ENCODE peak calls at places on chromosomes 11 and 22, in six cellular contexts. Z is progenitor cell of endocrine pancreas; C is Ammon's horn; E is activated CD4-positive, alpha-beta T cell treated with anti-CD3 and anti-CD28 coated beads for 48 hours; R is AG08396; A is MV-4-11. V is an unnamed sample.

GRCh38 chr22:42673898-42674390 is 24.8 kb upstream of the CYB5R3 start:
- DNase-seq in Z (no peak), C (no peak), E (no peak), R (no peak), A (no peak), V (no peak)

GRCh38 chr22:27574651-27575050 is 226.9 kb downstream of the MN1 start:
- DNase-seq in Z (no peak), C (no peak), E (no peak), R (no peak), A (no peak), V (no peak)

GRCh38 chr11:40986320-40986719 is 473.1 kb downstream of the LRRC4C start:
- DNase-seq in Z (no peak), C (no peak), E (no peak), R (no peak), A (no peak), V (no peak)

GRCh38 chr11:107908211-107908610 is 20.0 kb upstream of the RAB39A start:
- DNase-seq in Z (no peak), C (no peak), E (no peak), R (no peak), A (no peak), V (no peak)

GRCh38 chr11:3091846-3092602 is 34.8 kb upstream of the CARS1 start:
- DNase-seq in Z (peak), C (peak), E (peak), R (peak), A (peak), V (peak)

GRCh38 chr22:17370036-17370765 is 941 bp downstream of the CECR2 start:
- DNase-seq in Z (peak), C (peak), E (no peak), R (no peak), A (no peak), V (no peak)

GRCh38 chr11:68212421-68213134 is 518 bp downstream of the KMT5B start:
- DNase-seq in Z (peak), C (peak), E (peak), R (peak), A (peak), V (peak)

GRCh38 chr11:124602751-124603150 is 8.5 kb upstream of the PANX3 start:
- DNase-seq in Z (no peak), C (no peak), E (no peak), R (no peak), A (no peak), V (no peak)

GRCh38 chr11:45337583-45338360 is 51.6 kb upstream of the SYT13 start:
- DNase-seq in Z (no peak), C (no peak), E (no peak), R (no peak), A (no peak), V (no peak)

GRCh38 chr11:44315947-44316387 is 6.0 kb upstream of the ALX4 start:
- DNase-seq in Z (no peak), C (no peak), E (no peak), R (no peak), A (no peak), V (no peak)

GRCh38 chr11:34313099-34313517 is 44.7 kb downstream of the ABTB2 start:
- DNase-seq in Z (no peak), C (no peak), E (no peak), R (no peak), A (no peak), V (no peak)

GRCh38 chr22:20424937-20425587 is 12.6 kb downstream of the SCARF2 start:
- DNase-seq in Z (no peak), C (no peak), E (peak), R (peak), A (no peak), V (no peak)

GRCh38 chr11:118853693-118854092 is 30.0 kb upstream of the CXCR5 start:
- DNase-seq in Z (no peak), C (no peak), E (no peak), R (no peak), A (no peak), V (no peak)

GRCh38 chr11:11468919-11469318 is 115.9 kb upstream of the CSNK2A3 start:
- DNase-seq in Z (no peak), C (no peak), E (no peak), R (peak), A (no peak), V (no peak)

GRCh38 chr11:129223701-129224149 is 31.6 kb upstream of the ARHGAP32 start:
- DNase-seq in Z (no peak), C (no peak), E (no peak), R (no peak), A (no peak), V (no peak)

GRCh38 chr22:26529345-26529744 is 17.1 kb upstream of the TFIP11 start:
- DNase-seq in Z (no peak), C (no peak), E (no peak), R (peak), A (peak), V (no peak)

GRCh38 chr11:109859325-109859724 is 233.9 kb upstream of the ZC3H12C start:
- DNase-seq in Z (no peak), C (no peak), E (no peak), R (peak), A (no peak), V (no peak)

GRCh38 chr11:31355817-31356216 is 13.7 kb downstream of the DCDC1 start:
- DNase-seq in Z (no peak), C (no peak), E (no peak), R (no peak), A (no peak), V (no peak)

GRCh38 chr11:26901162-26901561 is 92.8 kb upstream of the FIBIN start:
- DNase-seq in Z (no peak), C (no peak), E (no peak), R (no peak), A (no peak), V (no peak)

GRCh38 chr11:77002776-77003175 is 31.4 kb upstream of the B3GNT6 start:
- DNase-seq in Z (no peak), C (no peak), E (no peak), R (no peak), A (no peak), V (no peak)

GRCh38 chr11:83816572-83817187 is 530.5 kb upstream of the CCDC90B start:
- DNase-seq in Z (no peak), C (peak), E (no peak), R (peak), A (no peak), V (peak)

GRCh38 chr11:76215946-76216345 is 9.6 kb upstream of the WNT11 start:
- DNase-seq in Z (no peak), C (no peak), E (no peak), R (peak), A (no peak), V (no peak)

GRCh38 chr11:43736502-43737193 is 56.1 kb downstream of the HSD17B12 start:
- DNase-seq in Z (no peak), C (peak), E (no peak), R (peak), A (peak), V (peak)

GRCh38 chr11:105610796-105611361 is 1.0 kb downstream of the GRIA4 start:
- DNase-seq in Z (no peak), C (peak), E (no peak), R (no peak), A (no peak), V (no peak)

GRCh38 chr11:44223261-44223660 is 86.7 kb downstream of the ALX4 start:
- DNase-seq in Z (no peak), C (no peak), E (no peak), R (no peak), A (no peak), V (no peak)

GRCh38 chr11:134634897-134635831 is 223.1 kb upstream of the B3GAT1 start:
- DNase-seq in Z (no peak), C (peak), E (no peak), R (no peak), A (no peak), V (peak)

GRCh38 chr11:12777208-12777874 is 103.1 kb downstream of the TEAD1 start:
- DNase-seq in Z (no peak), C (no peak), E (no peak), R (peak), A (no peak), V (no peak)

GRCh38 chr22:33922268-33922667 is 2.0 kb upstream of the LARGE1 start:
- DNase-seq in Z (peak), C (peak), E (peak), R (peak), A (no peak), V (no peak)

GRCh38 chr11:35145249-35145648 is 6.3 kb downstream of the CD44 start:
- DNase-seq in Z (no peak), C (no peak), E (peak), R (peak), A (peak), V (no peak)

GRCh38 chr11:117144477-117145392 is 648 bp downstream of the PAFAH1B2 start:
- DNase-seq in Z (no peak), C (peak), E (peak), R (peak), A (peak), V (peak)

GRCh38 chr11:67034350-67034749 is 11.4 kb downstream of the SYT12 start:
- DNase-seq in Z (no peak), C (no peak), E (no peak), R (no peak), A (no peak), V (no peak)

GRCh38 chr11:122167100-122167499 is 51.1 kb upstream of the BLID start:
- DNase-seq in Z (no peak), C (no peak), E (no peak), R (no peak), A (no peak), V (no peak)

GRCh38 chr11:121870202-121871045 is 245.6 kb downstream of the BLID start:
- DNase-seq in Z (no peak), C (peak), E (no peak), R (no peak), A (no peak), V (no peak)

GRCh38 chr11:70187771-70188170 is 15.3 kb upstream of the FADD start:
- DNase-seq in Z (no peak), C (no peak), E (no peak), R (no peak), A (no peak), V (no peak)